ENCODE peak calls at places on chromosomes 1 and 21, in six cellular contexts. G, P, H, J, W and M are unnamed samples.

GRCh38 chr1:85681087-85681486 is 27.1 kb downstream of the ZNHIT6 start:
- DNase-seq in G (no peak), P (no peak), H (peak; percentile 68), J (no peak), W (peak; percentile 85), M (peak; percentile 26)

GRCh38 chr1:19757641-19758040 is 42.1 kb downstream of the TMCO4 start:
- DNase-seq in G (no peak), P (no peak), H (no peak), J (no peak), W (no peak), M (no peak)

GRCh38 chr1:59444520-59444919 is 147.6 kb downstream of the FGGY start:
- DNase-seq in G (no peak), P (no peak), H (no peak), J (no peak), W (no peak), M (no peak)

GRCh38 chr21:44702973-44703730 is 6.2 kb downstream of the KRTAP10-12 start:
- DNase-seq in G (no peak), P (no peak), H (peak; percentile 6), J (no peak), W (no peak), M (no peak)

GRCh38 chr1:46639547-46639946 is 22.9 kb upstream of the MOB3C start:
- DNase-seq in G (no peak), P (no peak), H (no peak), J (no peak), W (no peak), M (no peak)

GRCh38 chr1:241213147-241213546 is 143.9 kb downstream of the RGS7 start:
- DNase-seq in G (no peak), P (no peak), H (no peak), J (no peak), W (no peak), M (no peak)

GRCh38 chr1:213231795-213232231 is 180.8 kb downstream of the RPS6KC1 start:
- DNase-seq in G (no peak), P (no peak), H (peak; percentile 48), J (no peak), W (no peak), M (no peak)

GRCh38 chr1:50742523-50742922 is 217.5 kb downstream of the FAF1 start:
- DNase-seq in G (no peak), P (no peak), H (peak; percentile 41), J (no peak), W (no peak), M (no peak)

GRCh38 chr1:161864577-161864976 is 98.5 kb downstream of the ATF6 start:
- DNase-seq in G (no peak), P (no peak), H (peak; percentile 51), J (no peak), W (peak; percentile 52), M (no peak)

GRCh38 chr1:31306278-31306677 is 9.4 kb downstream of the ZCCHC17 start:
- DNase-seq in G (no peak), P (no peak), H (peak; percentile 99), J (no peak), W (peak; percentile 95), M (no peak)

GRCh38 chr1:117573386-117574040 is 32.3 kb upstream of the TENT5C start:
- DNase-seq in G (no peak), P (no peak), H (peak; percentile 26), J (peak; percentile 77), W (peak; percentile 8), M (no peak)

GRCh38 chr1:25797939-25798338 is 2.1 kb upstream of the SELENON start:
- DNase-seq in G (peak; percentile 41), P (peak; percentile 65), H (no peak), J (no peak), W (no peak), M (no peak)

GRCh38 chr1:200918006-200918405 is 23.3 kb downstream of the INAVA start:
- DNase-seq in G (no peak), P (no peak), H (no peak), J (no peak), W (no peak), M (no peak)

GRCh38 chr21:44815852-44816628 is 1.8 kb downstream of the SUMO3 start:
- DNase-seq in G (no peak), P (no peak), H (no peak), J (no peak), W (no peak), M (no peak)

GRCh38 chr1:177471244-177471643 is 300.5 kb downstream of the BRINP2 start:
- DNase-seq in G (no peak), P (no peak), H (no peak), J (no peak), W (peak; percentile 44), M (no peak)

GRCh38 chr21:32414579-32415358 is 2.3 kb downstream of the EVA1C start:
- DNase-seq in G (no peak), P (no peak), H (peak; percentile 63), J (no peak), W (no peak), M (no peak)
- TF ChIP-seq CTCF in G (no peak), P (peak; percentile 5), H (peak; percentile 68), J (no peak), W (peak; percentile 62), M (peak; percentile 68)

GRCh38 chr1:119143716-119144115 is 3.3 kb upstream of the WARS2 start:
- DNase-seq in G (no peak), P (no peak), H (no peak), J (no peak), W (peak; percentile 18), M (no peak)

GRCh38 chr1:119139857-119140176 is 636 bp downstream of the WARS2 start:
- DNase-seq in G (no peak), P (no peak), H (no peak), J (no peak), W (no peak), M (no peak)

GRCh38 chr1:119140177-119141019 is at the start of gene WARS2:
- DNase-seq in G (peak; percentile 98), P (peak; percentile 95), H (peak; percentile 98), J (peak; percentile 96), W (peak; percentile 98), M (peak; percentile 95)

GRCh38 chr1:119141020-119141424 is 569 bp upstream of the WARS2 start:
- DNase-seq in G (peak; percentile 56), P (peak; percentile 65), H (no peak), J (peak; percentile 13), W (peak; percentile 42), M (no peak)

DNA sequence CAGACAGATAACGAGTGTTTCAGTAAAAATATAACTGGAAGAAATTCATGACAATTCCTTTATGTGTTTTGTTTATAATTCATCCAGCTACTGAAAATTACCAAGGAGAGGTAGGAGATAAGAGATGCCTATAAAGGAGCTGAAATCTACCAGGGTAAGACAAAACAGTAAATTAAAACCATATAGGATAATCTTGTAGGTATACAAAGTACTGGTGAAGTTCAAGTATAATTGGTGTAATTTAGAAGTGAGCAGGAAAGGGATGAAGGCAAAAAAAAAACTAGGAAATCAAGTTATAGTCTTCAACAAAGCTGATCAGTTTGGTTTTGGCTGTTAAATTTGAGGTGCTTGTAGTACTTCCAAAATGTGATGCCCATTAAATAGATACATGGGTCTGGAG is 1.2 kb upstream of the WARS2 start:
- DNase-seq in G (no peak), P (no peak), H (no peak), J (no peak), W (no peak), M (no peak)
- H3K4me3 ChIP-seq in G (peak overlapping the region; percentile 66), P (no peak overlapping the region), H (no peak overlapping the region), J (peak overlapping the region; percentile 55), W (no peak overlapping the region), M (no peak overlapping the region)

DNA sequence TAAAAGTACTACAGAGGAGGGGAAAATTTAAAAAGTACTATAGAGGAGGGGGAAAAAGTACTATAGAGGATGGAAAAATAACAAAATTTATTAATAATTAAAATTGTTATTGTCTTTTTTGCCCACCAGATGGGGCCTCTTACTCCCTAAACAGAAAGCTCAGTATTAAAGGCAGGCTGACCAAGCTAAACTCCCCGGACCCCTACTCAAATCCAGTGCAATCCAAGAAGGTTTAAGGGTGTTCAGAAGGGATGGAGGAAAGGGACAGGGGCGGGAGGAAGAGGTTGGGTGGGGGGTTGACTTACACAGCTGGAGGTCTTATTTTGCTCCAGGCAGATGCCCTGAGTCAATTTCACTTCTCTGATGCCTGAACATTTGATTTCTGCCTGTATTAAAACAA is 13.7 kb downstream of the CD34 start:
- DNase-seq in G (no peak), P (no peak), H (no peak), J (no peak), W (no peak), M (no peak)
- TF ChIP-seq CTCF in G (no peak), P (no peak), H (peak; percentile 13), J (no peak), W (peak; percentile 51), M (peak; percentile 38)

GRCh38 chr1:243465081-243465480 is 209.2 kb downstream of the SDCCAG8 start:
- DNase-seq in G (no peak), P (no peak), H (no peak), J (no peak), W (no peak), M (no peak)
- H3K4me3 ChIP-seq in G (no peak overlapping the region), P (no peak overlapping the region), H (no peak overlapping the region), J (no peak overlapping the region), W (no peak overlapping the region), M (no peak overlapping the region)

GRCh38 chr1:109918077-109918606 is 7.5 kb downstream of the CSF1 start:
- DNase-seq in G (peak; percentile 26), P (no peak), H (no peak), J (no peak), W (no peak), M (no peak)
- TF ChIP-seq CTCF in G (peak; percentile 3), P (no peak), H (no peak), J (no peak), W (no peak), M (peak; percentile 35)

GRCh38 chr21:41832230-41833137 is 46.7 kb downstream of the PRDM15 start:
- DNase-seq in G (no peak), P (no peak), H (no peak), J (no peak), W (no peak), M (no peak)
- H3K4me3 ChIP-seq in G (no peak overlapping the region), P (no peak overlapping the region), H (no peak overlapping the region), J (no peak overlapping the region), W (no peak overlapping the region), M (no peak overlapping the region)

GRCh38 chr1:5349526-5349925 is 642.7 kb downstream of the NPHP4 start:
- DNase-seq in G (no peak), P (no peak), H (no peak), J (no peak), W (no peak), M (no peak)

GRCh38 chr1:5354681-5355080 is 637.5 kb downstream of the NPHP4 start:
- DNase-seq in G (no peak), P (no peak), H (no peak), J (no peak), W (no peak), M (no peak)

GRCh38 chr1:5345556-5345955 is 646.7 kb downstream of the NPHP4 start:
- DNase-seq in G (no peak), P (no peak), H (no peak), J (no peak), W (no peak), M (no peak)

GRCh38 chr1:5348732-5349465 is 643.3 kb downstream of the NPHP4 start:
- DNase-seq in G (no peak), P (no peak), H (no peak), J (no peak), W (no peak), M (no peak)

DNA sequence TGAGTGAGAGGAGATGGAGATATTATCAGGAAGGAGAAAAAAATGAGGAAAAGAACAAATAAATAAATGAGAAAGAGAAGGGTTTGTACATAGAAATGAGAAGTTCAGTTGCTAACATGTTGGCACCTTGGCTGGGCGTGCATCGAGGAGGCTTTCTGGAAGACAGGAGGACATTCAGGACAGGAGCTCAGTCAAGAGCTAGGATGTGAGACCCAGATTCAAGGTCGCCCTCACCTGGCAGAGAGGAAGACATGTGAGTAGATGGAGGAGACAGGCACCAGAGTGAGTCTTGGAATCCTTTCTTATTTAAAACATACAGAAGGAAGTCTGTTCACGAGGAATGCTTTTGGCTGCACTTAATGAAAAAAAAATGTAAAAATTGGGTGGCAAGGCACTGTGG is 640.9 kb downstream of the NPHP4 start:
- DNase-seq in G (no peak), P (no peak), H (no peak), J (no peak), W (no peak), M (no peak)
- TF ChIP-seq CTCF in G (no peak), P (no peak), H (no peak), J (no peak), W (no peak), M (no peak)